ENCODE peak calls at places on chromosomes 11 and 22, in eight cellular contexts. R, W, T, O, G, B, X and K are unnamed samples.

GRCh38 chr11:28619870-28620540 is 511.8 kb downstream of the METTL15 start:
- DNase-seq in O (no peak), W (no peak), B (no peak), X (peak), R (no peak), G (no peak), T (no peak), K (no peak)

GRCh38 chr11:110526323-110526722 is 96.6 kb downstream of the FDX1 start:
- DNase-seq in G (no peak), W (no peak), T (no peak), X (no peak), O (no peak), R (no peak), B (no peak), K (no peak)

GRCh38 chr11:19711911-19712280 is 741 bp upstream of the NAV2 start:
- DNase-seq in W (no peak), R (no peak), G (no peak), O (peak), B (no peak), X (no peak), T (no peak), K (no peak)

GRCh38 chr22:43428005-43428485 is 16.2 kb downstream of the MPPED1 start:
- DNase-seq in W (no peak), B (no peak), X (no peak), R (no peak), O (no peak), G (no peak), T (no peak), K (peak)

GRCh38 chr11:40118780-40119179 is 1340.7 kb downstream of the LRRC4C start:
- DNase-seq in W (no peak), T (no peak), R (no peak), G (no peak), X (no peak), O (no peak), B (no peak), K (no peak)

GRCh38 chr11:2122222-2122906 is 16.8 kb downstream of the IGF2 start:
- DNase-seq in X (peak), W (no peak), B (no peak), G (no peak), T (peak), O (no peak), R (peak), K (peak)

GRCh38 chr11:95924414-95924760 is 480 bp upstream of the MTMR2 start:
- DNase-seq in W (no peak), G (no peak), T (peak), B (no peak), R (no peak), X (no peak), O (peak), K (no peak)

GRCh38 chr22:27534720-27535125 is 266.8 kb downstream of the MN1 start:
- DNase-seq in W (no peak), R (no peak), B (no peak), O (no peak), X (peak), T (peak), G (no peak), K (no peak)

GRCh38 chr11:61963016-61963281 is 4.5 kb downstream of the FTH1 start:
- DNase-seq in B (no peak), W (no peak), O (no peak), R (no peak), X (no peak), G (no peak), T (no peak), K (no peak)

GRCh38 chr11:42175203-42175602 is 715.8 kb upstream of the LRRC4C start:
- DNase-seq in X (peak), O (no peak), B (no peak), T (no peak), G (no peak), R (no peak), W (no peak), K (no peak)

GRCh38 chr11:134506046-134506445 is 94.0 kb upstream of the B3GAT1 start:
- DNase-seq in G (no peak), W (no peak), O (no peak), R (no peak), T (no peak), B (no peak), X (no peak), K (no peak)

GRCh38 chr22:37218771-37219411 is 6.6 kb upstream of the SSTR3 start:
- DNase-seq in O (no peak), B (no peak), X (no peak), G (peak), W (no peak), R (no peak), T (no peak), K (no peak)

GRCh38 chr11:112455791-112456190 is 195.1 kb upstream of the PLET1 start:
- DNase-seq in G (no peak), X (no peak), R (no peak), B (no peak), T (no peak), O (no peak), W (no peak), K (no peak)

GRCh38 chr11:6418199-6418957 is 516 bp downstream of the APBB1 start:
- DNase-seq in T (peak), R (no peak), X (no peak), G (no peak), B (no peak), O (peak), W (peak), K (no peak)

GRCh38 chr22:42803454-42803853 is 53.6 kb downstream of the ARFGAP3 start:
- DNase-seq in W (peak), X (no peak), O (no peak), R (peak), T (no peak), B (no peak), G (no peak), K (peak)

GRCh38 chr22:38450234-38450797 is 4.7 kb downstream of the KCNJ4 start:
- DNase-seq in X (no peak), T (no peak), G (no peak), W (peak), B (no peak), R (no peak), O (no peak), K (no peak)

GRCh38 chr11:119371778-119372182 is 9.7 kb downstream of the USP2 start:
- DNase-seq in G (no peak), O (no peak), T (peak), X (no peak), W (no peak), B (no peak), R (peak), K (peak)

GRCh38 chr11:65780770-65781151 is at the start of gene AP5B1:
- DNase-seq in R (peak), G (peak), W (peak), O (peak), T (peak), B (peak), X (no peak), K (peak)

GRCh38 chr11:114317738-114318137 is 21.5 kb downstream of the NNMT start:
- DNase-seq in W (peak), R (peak), B (no peak), G (no peak), T (peak), X (no peak), O (peak), K (no peak)

GRCh38 chr11:104001474-104001873 is 35.0 kb upstream of the DDI1 start:
- DNase-seq in W (no peak), X (peak), O (no peak), R (no peak), T (no peak), G (no peak), B (no peak), K (no peak)

GRCh38 chr22:22842085-22842484 is 45.5 kb upstream of the IGLL5 start:
- DNase-seq in O (no peak), T (no peak), B (no peak), W (no peak), R (no peak), X (no peak), G (no peak), K (no peak)

GRCh38 chr11:7540830-7541555 is 27.2 kb downstream of the PPFIBP2 start:
- DNase-seq in O (no peak), B (no peak), R (no peak), T (no peak), X (no peak), G (no peak), W (no peak), K (no peak)

GRCh38 chr11:31236052-31236652 is 133.4 kb downstream of the DCDC1 start:
- DNase-seq in T (no peak), X (no peak), R (no peak), O (no peak), W (no peak), B (no peak), G (no peak), K (no peak)

GRCh38 chr11:8531982-8532381 is 62.0 kb downstream of the STK33 start:
- DNase-seq in W (no peak), T (no peak), G (no peak), O (no peak), B (no peak), R (no peak), X (no peak), K (no peak)

GRCh38 chr22:32474635-32475427 is at the start of gene FBXO7:
- DNase-seq in O (peak), W (peak), R (peak), X (peak), G (peak), B (peak), T (peak), K (peak)

GRCh38 chr22:32476286-32476685 is 1.7 kb downstream of the FBXO7 start:
- DNase-seq in W (no peak), B (no peak), O (no peak), T (no peak), R (no peak), X (no peak), G (no peak), K (no peak)

GRCh38 chr22:32476804-32477203 is 2.2 kb downstream of the FBXO7 start:
- DNase-seq in T (no peak), R (no peak), X (no peak), W (no peak), B (no peak), O (no peak), G (no peak), K (no peak)

GRCh38 chr22:32475428-32476010 is 908 bp downstream of the FBXO7 start:
- DNase-seq in G (peak), R (peak), X (no peak), O (peak), B (no peak), T (peak), W (peak), K (peak)

GRCh38 chr22:32473388-32473952 is 1.1 kb upstream of the FBXO7 start:
- DNase-seq in X (peak), G (peak), W (no peak), B (no peak), R (peak), O (peak), T (peak), K (peak)
- TF ChIP-seq CTCF in X (peak), G (peak), W (peak), B (peak), R (peak), O (peak), T (peak), K (peak)

GRCh38 chr11:74327076-74327475 is 15.6 kb upstream of the P4HA3 start:
- DNase-seq in W (no peak), X (no peak), B (no peak), T (no peak), R (no peak), G (no peak), O (no peak), K (no peak)

GRCh38 chr11:74332272-74332671 is 20.8 kb upstream of the P4HA3 start:
- DNase-seq in R (no peak), X (no peak), W (no peak), G (no peak), O (no peak), T (no peak), B (no peak), K (no peak)

GRCh38 chr11:74333193-74333592 is 21.8 kb upstream of the P4HA3 start:
- DNase-seq in G (no peak), R (no peak), X (no peak), T (no peak), W (no peak), O (no peak), B (no peak), K (no peak)

GRCh38 chr11:74326665-74327064 is 15.2 kb upstream of the P4HA3 start:
- DNase-seq in G (no peak), R (no peak), O (no peak), W (no peak), T (no peak), B (no peak), X (no peak), K (no peak)

DNA sequence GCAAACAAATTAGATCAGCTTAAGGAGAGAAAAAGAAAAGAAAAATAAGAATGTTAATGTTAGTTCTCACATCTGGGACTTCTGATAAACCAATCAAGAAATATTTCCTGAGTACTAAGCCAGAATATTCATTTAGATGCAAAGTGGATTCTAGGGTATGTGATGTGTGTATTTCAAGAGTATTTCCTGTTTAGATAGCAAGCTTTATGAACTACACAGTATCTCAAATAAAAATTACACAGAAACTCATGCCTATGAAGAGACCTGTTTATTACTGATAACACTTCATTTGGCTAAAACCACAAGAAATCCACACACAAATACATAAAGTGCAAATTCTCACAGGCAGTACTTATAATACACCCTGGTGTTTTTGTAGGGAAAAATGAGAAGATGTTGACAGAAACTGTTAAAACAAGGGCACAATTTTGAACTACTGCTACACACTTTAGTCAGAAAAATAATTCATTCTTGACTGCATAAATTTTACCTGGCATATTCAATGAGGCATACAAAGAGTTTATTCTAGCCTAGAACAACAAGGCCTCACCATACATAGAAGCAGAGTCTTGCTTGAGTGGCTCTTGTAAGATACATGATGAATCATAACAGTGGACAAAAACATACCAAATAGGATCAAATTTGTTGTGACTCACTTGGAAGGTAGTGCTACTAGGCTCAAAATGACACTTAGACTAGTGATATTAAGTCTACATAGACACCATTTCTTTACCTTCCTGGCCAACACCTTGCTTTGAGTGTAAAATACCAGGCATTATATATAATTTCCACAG is 18.8 kb upstream of the P4HA3 start:
- DNase-seq in R (no peak), O (no peak), T (no peak), W (no peak), B (no peak), X (peak), G (no peak), K (no peak)
- H3K27ac ChIP-seq in R (no peak), O (no peak), T (no peak), W (no peak), B (no peak), X (peak), G (no peak), K (no peak)

GRCh38 chr22:31253949-31254348 is 38.3 kb downstream of the PIK3IP1 start:
- DNase-seq in R (no peak), T (peak), B (no peak), W (peak), O (peak), X (no peak), G (no peak), K (no peak)
- TF ChIP-seq CTCF in R (no peak), T (no peak), B (no peak), W (peak), O (no peak), X (no peak), G (no peak), K (no peak)

DNA sequence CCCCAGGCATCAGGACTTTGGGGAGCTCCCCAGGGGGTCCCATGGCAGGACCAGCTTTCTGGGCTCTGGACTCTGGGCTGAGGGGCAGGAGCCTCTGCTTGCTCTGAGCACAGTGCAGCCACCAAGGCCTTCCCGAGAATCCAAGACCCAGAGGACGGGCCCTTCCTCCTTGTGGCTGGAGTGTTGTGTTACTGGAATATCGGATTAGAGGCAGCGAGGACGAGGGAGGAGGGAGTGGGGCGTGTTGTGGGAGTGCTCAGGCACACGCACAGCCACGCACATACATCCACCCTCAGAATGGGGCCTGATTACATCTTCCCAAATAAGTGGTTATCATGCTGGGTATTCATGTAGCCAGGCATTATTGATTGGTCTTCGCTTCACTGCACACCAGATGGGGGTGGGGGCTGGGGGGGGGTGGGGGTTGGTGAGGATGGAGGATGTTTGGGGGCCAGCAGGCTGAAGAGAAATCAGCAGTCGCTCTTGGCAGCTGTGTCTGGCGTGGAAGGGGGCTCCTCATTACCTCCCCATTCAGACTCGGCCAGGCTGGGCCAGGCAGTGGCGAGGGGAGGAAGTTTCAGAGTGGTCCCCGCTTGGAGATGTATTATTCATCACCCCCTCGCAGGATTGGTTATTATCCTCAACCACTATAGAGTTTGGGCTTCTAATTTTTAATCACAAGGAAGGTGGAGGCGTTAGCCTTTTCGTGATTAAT is 120.9 kb downstream of the ST3GAL4 start:
- DNase-seq in G (no peak), T (no peak), W (no peak), R (peak), O (no peak), B (no peak), X (no peak), K (no peak)
- H3K27ac ChIP-seq in G (no peak), T (no peak), W (no peak), R (no peak), O (no peak), B (no peak), X (no peak), K (no peak)

GRCh38 chr11:129230006-129230405 is 37.9 kb upstream of the ARHGAP32 start:
- DNase-seq in X (no peak), G (no peak), W (no peak), T (no peak), O (no peak), B (no peak), R (no peak), K (no peak)
- TF ChIP-seq CTCF in X (no peak), G (peak), W (peak), T (peak), O (no peak), B (no peak), R (peak), K (no peak)

GRCh38 chr22:28802595-28803087 is 2.3 kb upstream of the XBP1 start:
- DNase-seq in B (no peak), T (no peak), X (no peak), W (no peak), G (no peak), O (no peak), R (no peak), K (no peak)

GRCh38 chr22:28800308-28801041 is at the start of gene XBP1:
- DNase-seq in R (peak), X (peak), W (peak), T (peak), B (peak), O (peak), G (peak), K (peak)

GRCh38 chr22:28799834-28800307 is 498 bp downstream of the XBP1 start:
- DNase-seq in T (peak), O (peak), B (peak), W (peak), X (peak), G (peak), R (peak), K (peak)

GRCh38 chr22:28799125-28799833 is 1.1 kb downstream of the XBP1 start:
- DNase-seq in R (peak), T (peak), G (no peak), B (peak), O (peak), X (peak), W (no peak), K (no peak)

GRCh38 chr22:28801845-28802594 is 1.7 kb upstream of the XBP1 start:
- DNase-seq in G (no peak), W (no peak), X (no peak), B (no peak), T (no peak), R (no peak), O (peak), K (peak)
- H3K27ac ChIP-seq in G (peak), W (peak), X (no peak), B (no peak), T (peak), R (no peak), O (peak), K (peak)